ENCODE peak calls at places on chromosomes 11 and 22, in five cellular contexts. One of them, this sample, is unnamed.

GRCh38 chr11:115963170-115963569 is 459.0 kb upstream of the CADM1 start:
- DNase-seq in iPS-NIHi11: no peak
- DNase-seq in ELR: no peak
- DNase-seq in EL: no peak
- DNase-seq in activated naive CD4-positive, alpha-beta T cell treated with anti-CD3 and anti-CD28 coated beads for 36 hours: no peak
- DNase-seq in this sample: no peak

GRCh38 chr11:44290206-44290605 is 19.7 kb downstream of the ALX4 start:
- DNase-seq in activated naive CD4-positive, alpha-beta T cell treated with anti-CD3 and anti-CD28 coated beads for 36 hours: no peak
- DNase-seq in iPS-NIHi11: no peak
- DNase-seq in ELR: no peak
- DNase-seq in EL: peak; percentile 47
- DNase-seq in this sample: peak; percentile 42

GRCh38 chr11:60947666-60948065 is 4.3 kb downstream of the SLC15A3 start:
- DNase-seq in activated naive CD4-positive, alpha-beta T cell treated with anti-CD3 and anti-CD28 coated beads for 36 hours: no peak
- DNase-seq in ELR: no peak
- DNase-seq in EL: no peak
- DNase-seq in iPS-NIHi11: no peak
- DNase-seq in this sample: no peak

GRCh38 chr11:21552910-21553309 is 640.0 kb upstream of the ANO5 start:
- DNase-seq in EL: no peak
- DNase-seq in activated naive CD4-positive, alpha-beta T cell treated with anti-CD3 and anti-CD28 coated beads for 36 hours: no peak
- DNase-seq in iPS-NIHi11: no peak
- DNase-seq in ELR: no peak
- DNase-seq in this sample: no peak

GRCh38 chr11:21110378-21110777 is 441.0 kb downstream of the NELL1 start:
- DNase-seq in activated naive CD4-positive, alpha-beta T cell treated with anti-CD3 and anti-CD28 coated beads for 36 hours: no peak
- DNase-seq in ELR: no peak
- DNase-seq in EL: no peak
- DNase-seq in iPS-NIHi11: no peak
- DNase-seq in this sample: no peak

GRCh38 chr22:31177420-31178162 is 17.6 kb downstream of the RNF185 start:
- DNase-seq in ELR: peak; percentile 80
- DNase-seq in activated naive CD4-positive, alpha-beta T cell treated with anti-CD3 and anti-CD28 coated beads for 36 hours: no peak
- DNase-seq in iPS-NIHi11: no peak
- DNase-seq in EL: peak; percentile 93
- DNase-seq in this sample: peak; percentile 98

GRCh38 chr11:86041975-86042378 is 26.9 kb downstream of the PICALM start:
- DNase-seq in EL: peak; percentile 93
- DNase-seq in iPS-NIHi11: peak; percentile 80
- DNase-seq in ELR: peak; percentile 93
- DNase-seq in activated naive CD4-positive, alpha-beta T cell treated with anti-CD3 and anti-CD28 coated beads for 36 hours: peak; percentile 77
- DNase-seq in this sample: peak; percentile 78

GRCh38 chr11:23232652-23233051 is 372.4 kb upstream of the CCDC179 start:
- DNase-seq in activated naive CD4-positive, alpha-beta T cell treated with anti-CD3 and anti-CD28 coated beads for 36 hours: no peak
- DNase-seq in ELR: no peak
- DNase-seq in EL: no peak
- DNase-seq in iPS-NIHi11: no peak
- DNase-seq in this sample: no peak

GRCh38 chr22:22061085-22062077 is 78.8 kb upstream of the TOP3B start:
- DNase-seq in EL: peak; percentile 22
- DNase-seq in iPS-NIHi11: no peak
- DNase-seq in activated naive CD4-positive, alpha-beta T cell treated with anti-CD3 and anti-CD28 coated beads for 36 hours: no peak
- DNase-seq in ELR: peak; percentile 32
- DNase-seq in this sample: no peak

GRCh38 chr11:57972013-57972367 is 51.7 kb upstream of the OR9Q1 start:
- DNase-seq in ELR: no peak
- DNase-seq in activated naive CD4-positive, alpha-beta T cell treated with anti-CD3 and anti-CD28 coated beads for 36 hours: no peak
- DNase-seq in iPS-NIHi11: no peak
- DNase-seq in EL: no peak
- DNase-seq in this sample: no peak

GRCh38 chr22:21646608-21647590 is 4.8 kb downstream of the SDF2L1 start:
- DNase-seq in activated naive CD4-positive, alpha-beta T cell treated with anti-CD3 and anti-CD28 coated beads for 36 hours: peak; percentile 91
- DNase-seq in EL: peak; percentile 78
- DNase-seq in ELR: peak; percentile 84
- DNase-seq in iPS-NIHi11: peak; percentile 64
- DNase-seq in this sample: peak; percentile 60

GRCh38 chr11:44579172-44579804 is 13.8 kb downstream of the CD82 start:
- DNase-seq in ELR: no peak
- DNase-seq in activated naive CD4-positive, alpha-beta T cell treated with anti-CD3 and anti-CD28 coated beads for 36 hours: no peak
- DNase-seq in iPS-NIHi11: no peak
- DNase-seq in EL: no peak
- DNase-seq in this sample: no peak

GRCh38 chr22:26404851-26405357 is 24.2 kb upstream of the ASPHD2 start:
- DNase-seq in ELR: no peak
- DNase-seq in iPS-NIHi11: no peak
- DNase-seq in EL: no peak
- DNase-seq in activated naive CD4-positive, alpha-beta T cell treated with anti-CD3 and anti-CD28 coated beads for 36 hours: no peak
- DNase-seq in this sample: no peak

GRCh38 chr11:43359432-43359818 is 705 bp downstream of the TTC17 start:
- DNase-seq in activated naive CD4-positive, alpha-beta T cell treated with anti-CD3 and anti-CD28 coated beads for 36 hours: peak; percentile 48
- DNase-seq in EL: peak; percentile 38
- DNase-seq in iPS-NIHi11: peak; percentile 24
- DNase-seq in ELR: peak; percentile 47
- DNase-seq in this sample: peak; percentile 28

GRCh38 chr11:134266841-134267251 is 9.3 kb upstream of the GLB1L3 start:
- DNase-seq in ELR: peak; percentile 76
- DNase-seq in activated naive CD4-positive, alpha-beta T cell treated with anti-CD3 and anti-CD28 coated beads for 36 hours: no peak
- DNase-seq in iPS-NIHi11: no peak
- DNase-seq in EL: peak; percentile 67
- DNase-seq in this sample: peak; percentile 99

GRCh38 chr11:35932641-35933571 is 11.0 kb upstream of the LDLRAD3 start:
- DNase-seq in ELR: peak; percentile 42
- DNase-seq in iPS-NIHi11: no peak
- DNase-seq in EL: peak; percentile 45
- DNase-seq in activated naive CD4-positive, alpha-beta T cell treated with anti-CD3 and anti-CD28 coated beads for 36 hours: no peak
- DNase-seq in this sample: peak; percentile 56

GRCh38 chr11:106022795-106023275 is 795 bp upstream of the MSANTD4 start:
- DNase-seq in EL: no peak
- DNase-seq in iPS-NIHi11: no peak
- DNase-seq in ELR: no peak
- DNase-seq in activated naive CD4-positive, alpha-beta T cell treated with anti-CD3 and anti-CD28 coated beads for 36 hours: no peak
- DNase-seq in this sample: no peak

GRCh38 chr11:46865340-46865739 is 19.3 kb upstream of the CKAP5 start:
- DNase-seq in iPS-NIHi11: no peak
- DNase-seq in ELR: peak; percentile 20
- DNase-seq in EL: peak; percentile 48
- DNase-seq in activated naive CD4-positive, alpha-beta T cell treated with anti-CD3 and anti-CD28 coated beads for 36 hours: no peak
- DNase-seq in this sample: no peak

GRCh38 chr11:81497202-81497804 is 1236.4 kb downstream of the FAM181B start:
- DNase-seq in iPS-NIHi11: peak; percentile 42
- DNase-seq in activated naive CD4-positive, alpha-beta T cell treated with anti-CD3 and anti-CD28 coated beads for 36 hours: peak; percentile 22
- DNase-seq in ELR: peak; percentile 38
- DNase-seq in EL: peak; percentile 1
- DNase-seq in this sample: no peak

GRCh38 chr11:131195801-131196517 is 174.5 kb upstream of the NTM start:
- DNase-seq in EL: peak; percentile 43
- DNase-seq in ELR: no peak
- DNase-seq in iPS-NIHi11: no peak
- DNase-seq in activated naive CD4-positive, alpha-beta T cell treated with anti-CD3 and anti-CD28 coated beads for 36 hours: no peak
- DNase-seq in this sample: peak; percentile 20

GRCh38 chr22:31446208-31446607 is 43.4 kb downstream of the EIF4ENIF1 start:
- DNase-seq in activated naive CD4-positive, alpha-beta T cell treated with anti-CD3 and anti-CD28 coated beads for 36 hours: no peak
- DNase-seq in ELR: no peak
- DNase-seq in iPS-NIHi11: no peak
- DNase-seq in EL: no peak
- DNase-seq in this sample: no peak

GRCh38 chr11:104663190-104664140 is 234.8 kb downstream of the CASP12 start:
- DNase-seq in ELR: peak; percentile 43
- DNase-seq in EL: peak; percentile 25
- DNase-seq in activated naive CD4-positive, alpha-beta T cell treated with anti-CD3 and anti-CD28 coated beads for 36 hours: no peak
- DNase-seq in iPS-NIHi11: no peak
- DNase-seq in this sample: no peak

GRCh38 chr11:15159085-15159484 is 44.4 kb downstream of the INSC start:
- DNase-seq in iPS-NIHi11: peak; percentile 52
- DNase-seq in ELR: peak; percentile 76
- DNase-seq in activated naive CD4-positive, alpha-beta T cell treated with anti-CD3 and anti-CD28 coated beads for 36 hours: no peak
- DNase-seq in EL: peak; percentile 55
- DNase-seq in this sample: peak; percentile 45

GRCh38 chr11:119011476-119011875 is 6.7 kb downstream of the RPS25 start:
- DNase-seq in ELR: no peak
- DNase-seq in iPS-NIHi11: no peak
- DNase-seq in activated naive CD4-positive, alpha-beta T cell treated with anti-CD3 and anti-CD28 coated beads for 36 hours: no peak
- DNase-seq in EL: no peak
- DNase-seq in this sample: no peak

GRCh38 chr11:61472282-61472681 is 36.3 kb upstream of the LRRC10B start:
- DNase-seq in EL: no peak
- DNase-seq in activated naive CD4-positive, alpha-beta T cell treated with anti-CD3 and anti-CD28 coated beads for 36 hours: no peak
- DNase-seq in iPS-NIHi11: no peak
- DNase-seq in ELR: no peak
- DNase-seq in this sample: no peak

GRCh38 chr22:36736701-36737320 is 33.3 kb upstream of the CACNG2 start:
- DNase-seq in ELR: no peak
- DNase-seq in iPS-NIHi11: no peak
- DNase-seq in activated naive CD4-positive, alpha-beta T cell treated with anti-CD3 and anti-CD28 coated beads for 36 hours: no peak
- DNase-seq in EL: no peak
- DNase-seq in this sample: no peak

GRCh38 chr11:35822815-35823495 is 120.9 kb upstream of the LDLRAD3 start:
- DNase-seq in iPS-NIHi11: no peak
- DNase-seq in ELR: no peak
- DNase-seq in EL: no peak
- DNase-seq in activated naive CD4-positive, alpha-beta T cell treated with anti-CD3 and anti-CD28 coated beads for 36 hours: no peak
- DNase-seq in this sample: no peak

GRCh38 chr11:27699242-27699925 is 871 bp downstream of the BDNF start:
- DNase-seq in ELR: peak; percentile 64
- DNase-seq in EL: no peak
- DNase-seq in iPS-NIHi11: peak; percentile 9
- DNase-seq in activated naive CD4-positive, alpha-beta T cell treated with anti-CD3 and anti-CD28 coated beads for 36 hours: no peak
- DNase-seq in this sample: peak; percentile 56

GRCh38 chr11:112216591-112217105 is 9.6 kb upstream of the PTS start:
- DNase-seq in ELR: peak; percentile 34
- DNase-seq in iPS-NIHi11: no peak
- DNase-seq in activated naive CD4-positive, alpha-beta T cell treated with anti-CD3 and anti-CD28 coated beads for 36 hours: no peak
- DNase-seq in EL: peak; percentile 47
- DNase-seq in this sample: no peak

GRCh38 chr11:93133710-93134109 is 64.1 kb downstream of the SLC36A4 start:
- DNase-seq in activated naive CD4-positive, alpha-beta T cell treated with anti-CD3 and anti-CD28 coated beads for 36 hours: no peak
- DNase-seq in iPS-NIHi11: no peak
- DNase-seq in ELR: peak; percentile 24
- DNase-seq in EL: peak; percentile 58
- DNase-seq in this sample: no peak

GRCh38 chr11:69585385-69585784 is 55.6 kb upstream of the CCND1 start:
- DNase-seq in iPS-NIHi11: no peak
- DNase-seq in ELR: no peak
- DNase-seq in EL: no peak
- DNase-seq in activated naive CD4-positive, alpha-beta T cell treated with anti-CD3 and anti-CD28 coated beads for 36 hours: no peak
- DNase-seq in this sample: no peak

GRCh38 chr11:75103380-75104026 is 6.8 kb upstream of the OR2AT4 start:
- DNase-seq in activated naive CD4-positive, alpha-beta T cell treated with anti-CD3 and anti-CD28 coated beads for 36 hours: no peak
- DNase-seq in iPS-NIHi11: no peak
- DNase-seq in EL: peak; percentile 76
- DNase-seq in ELR: peak; percentile 85
- DNase-seq in this sample: peak; percentile 15

GRCh38 chr11:8066911-8067455 is 14.0 kb upstream of the TUB start:
- DNase-seq in iPS-NIHi11: no peak
- DNase-seq in ELR: no peak
- DNase-seq in activated naive CD4-positive, alpha-beta T cell treated with anti-CD3 and anti-CD28 coated beads for 36 hours: no peak
- DNase-seq in EL: no peak
- DNase-seq in this sample: no peak

GRCh38 chr11:50098186-50098725 is 65.6 kb downstream of the OR4C45 start:
- DNase-seq in iPS-NIHi11: no peak
- DNase-seq in ELR: no peak
- DNase-seq in EL: no peak
- DNase-seq in activated naive CD4-positive, alpha-beta T cell treated with anti-CD3 and anti-CD28 coated beads for 36 hours: no peak
- DNase-seq in this sample: no peak

GRCh38 chr11:70265341-70265740 is 5.1 kb upstream of the PPFIA1 start:
- DNase-seq in activated naive CD4-positive, alpha-beta T cell treated with anti-CD3 and anti-CD28 coated beads for 36 hours: no peak
- DNase-seq in iPS-NIHi11: no peak
- DNase-seq in EL: no peak
- DNase-seq in ELR: no peak
- DNase-seq in this sample: no peak

GRCh38 chr11:8310743-8311298 is 47.1 kb upstream of the LMO1 start:
- DNase-seq in iPS-NIHi11: no peak
- DNase-seq in ELR: no peak
- DNase-seq in activated naive CD4-positive, alpha-beta T cell treated with anti-CD3 and anti-CD28 coated beads for 36 hours: no peak
- DNase-seq in EL: no peak
- DNase-seq in this sample: no peak

GRCh38 chr22:32917577-32918375 is 116.3 kb downstream of the TIMP3 start:
- DNase-seq in activated naive CD4-positive, alpha-beta T cell treated with anti-CD3 and anti-CD28 coated beads for 36 hours: no peak
- DNase-seq in iPS-NIHi11: no peak
- DNase-seq in EL: no peak
- DNase-seq in ELR: no peak
- DNase-seq in this sample: no peak